ENCODE peak calls at places on chromosomes 2 and 18, in six cellular contexts. S, J, Z, L, O and I are unnamed samples.

GRCh38 chr2:226079677-226080076 is 680.2 kb downstream of the NYAP2 start:
- DNase-seq in S (no peak), J (no peak), Z (peak), L (no peak), O (no peak), I (no peak)

GRCh38 chr2:227608469-227609338 is 5.9 kb downstream of the SCYGR3 start:
- DNase-seq in S (no peak), J (peak), Z (no peak), L (no peak), O (no peak), I (no peak)

GRCh38 chr2:15559800-15560403 is 1.2 kb downstream of the NBAS start:
- DNase-seq in S (no peak), J (no peak), Z (no peak), L (no peak), O (no peak), I (no peak)

GRCh38 chr18:1227025-1227424 is 322.4 kb downstream of the ADCYAP1 start:
- DNase-seq in S (no peak), J (no peak), Z (no peak), L (no peak), O (no peak), I (no peak)

GRCh38 chr2:6723865-6724571 is 141.7 kb downstream of the CMPK2 start:
- DNase-seq in S (no peak), J (no peak), Z (no peak), L (no peak), O (no peak), I (no peak)

GRCh38 chr18:28269750-28270149 is 92.8 kb upstream of the CDH2 start:
- DNase-seq in S (no peak), J (no peak), Z (no peak), L (no peak), O (no peak), I (no peak)

GRCh38 chr2:108612514-108613183 is 78.4 kb downstream of the LIMS1 start:
- DNase-seq in S (no peak), J (peak), Z (no peak), L (no peak), O (no peak), I (no peak)

GRCh38 chr18:38290229-38290628 is 724.6 kb upstream of the CELF4 start:
- DNase-seq in S (no peak), J (no peak), Z (no peak), L (no peak), O (no peak), I (no peak)

GRCh38 chr18:11995445-11996189 is 14.3 kb downstream of the IMPA2 start:
- DNase-seq in S (peak), J (no peak), Z (peak), L (peak), O (peak), I (no peak)

GRCh38 chr2:102082591-102083586 is 59.7 kb upstream of the IL1R1 start:
- DNase-seq in S (no peak), J (peak), Z (peak), L (no peak), O (peak), I (no peak)

GRCh38 chr2:177285892-177286715 is 21.6 kb upstream of the NFE2L2 start:
- DNase-seq in S (no peak), J (no peak), Z (no peak), L (no peak), O (no peak), I (no peak)

GRCh38 chr2:230575640-230576324 is 136.9 kb upstream of the CAB39 start:
- DNase-seq in S (no peak), J (no peak), Z (peak), L (no peak), O (no peak), I (no peak)

GRCh38 chr18:57910817-57911216 is 107.7 kb upstream of the ATP8B1 start:
- DNase-seq in S (peak), J (no peak), Z (no peak), L (peak), O (no peak), I (no peak)

GRCh38 chr2:121504316-121504715 is 26.4 kb upstream of the RNU4ATAC start:
- DNase-seq in S (no peak), J (no peak), Z (no peak), L (no peak), O (no peak), I (no peak)

GRCh38 chr2:212177724-212178123 is 360.9 kb downstream of the ERBB4 start:
- DNase-seq in S (peak), J (no peak), Z (peak), L (no peak), O (peak), I (no peak)

GRCh38 chr2:178291703-178292102 is 97.4 kb downstream of the OSBPL6 start:
- DNase-seq in S (no peak), J (no peak), Z (no peak), L (no peak), O (no peak), I (no peak)

GRCh38 chr2:19801367-19802087 is 100.3 kb downstream of the TTC32 start:
- DNase-seq in S (no peak), J (no peak), Z (peak), L (no peak), O (peak), I (no peak)

GRCh38 chr18:79733135-79733609 is 53.6 kb downstream of the CTDP1 start:
- DNase-seq in S (no peak), J (no peak), Z (no peak), L (no peak), O (no peak), I (no peak)

GRCh38 chr2:86790134-86790827 is 432 bp downstream of the CD8A start:
- DNase-seq in S (peak), J (no peak), Z (no peak), L (peak), O (no peak), I (no peak)

GRCh38 chr2:180644709-180645108 is 335.7 kb upstream of the UBE2E3 start:
- DNase-seq in S (no peak), J (no peak), Z (no peak), L (no peak), O (no peak), I (no peak)

GRCh38 chr2:25374827-25375226 is 33.1 kb upstream of the DNMT3A start:
- DNase-seq in S (no peak), J (no peak), Z (no peak), L (no peak), O (no peak), I (no peak)

GRCh38 chr2:102975996-102976636 is 214.3 kb downstream of the TMEM182 start:
- DNase-seq in S (peak), J (no peak), Z (peak), L (peak), O (no peak), I (no peak)

GRCh38 chr2:72827999-72828646 is 2.3 kb upstream of the EXOC6B start:
- DNase-seq in S (no peak), J (no peak), Z (no peak), L (no peak), O (peak), I (no peak)
- H3K4me3 ChIP-seq in S (no peak), J (no peak), Z (no peak), L (no peak), O (no peak), I (no peak)

GRCh38 chr2:111662039-111662740 is 221.8 kb downstream of the ANAPC1 start:
- DNase-seq in S (no peak), J (no peak), Z (no peak), L (peak), O (no peak), I (no peak)

GRCh38 chr2:111661286-111661940 is 222.6 kb downstream of the ANAPC1 start:
- DNase-seq in S (no peak), J (no peak), Z (no peak), L (peak), O (no peak), I (no peak)

GRCh38 chr2:111656893-111657292 is 227.1 kb downstream of the ANAPC1 start:
- DNase-seq in S (no peak), J (no peak), Z (no peak), L (no peak), O (no peak), I (no peak)

GRCh38 chr2:111657351-111657975 is 226.5 kb downstream of the ANAPC1 start:
- DNase-seq in S (no peak), J (no peak), Z (no peak), L (no peak), O (no peak), I (no peak)

GRCh38 chr2:111659361-111660281 is 224.4 kb downstream of the ANAPC1 start:
- DNase-seq in S (peak), J (no peak), Z (peak), L (no peak), O (peak), I (no peak)
- TF ChIP-seq POLR2AphosphoS5 in S (no peak), J (no peak), Z (no peak), L (no peak), O (no peak), I (no peak)

DNA sequence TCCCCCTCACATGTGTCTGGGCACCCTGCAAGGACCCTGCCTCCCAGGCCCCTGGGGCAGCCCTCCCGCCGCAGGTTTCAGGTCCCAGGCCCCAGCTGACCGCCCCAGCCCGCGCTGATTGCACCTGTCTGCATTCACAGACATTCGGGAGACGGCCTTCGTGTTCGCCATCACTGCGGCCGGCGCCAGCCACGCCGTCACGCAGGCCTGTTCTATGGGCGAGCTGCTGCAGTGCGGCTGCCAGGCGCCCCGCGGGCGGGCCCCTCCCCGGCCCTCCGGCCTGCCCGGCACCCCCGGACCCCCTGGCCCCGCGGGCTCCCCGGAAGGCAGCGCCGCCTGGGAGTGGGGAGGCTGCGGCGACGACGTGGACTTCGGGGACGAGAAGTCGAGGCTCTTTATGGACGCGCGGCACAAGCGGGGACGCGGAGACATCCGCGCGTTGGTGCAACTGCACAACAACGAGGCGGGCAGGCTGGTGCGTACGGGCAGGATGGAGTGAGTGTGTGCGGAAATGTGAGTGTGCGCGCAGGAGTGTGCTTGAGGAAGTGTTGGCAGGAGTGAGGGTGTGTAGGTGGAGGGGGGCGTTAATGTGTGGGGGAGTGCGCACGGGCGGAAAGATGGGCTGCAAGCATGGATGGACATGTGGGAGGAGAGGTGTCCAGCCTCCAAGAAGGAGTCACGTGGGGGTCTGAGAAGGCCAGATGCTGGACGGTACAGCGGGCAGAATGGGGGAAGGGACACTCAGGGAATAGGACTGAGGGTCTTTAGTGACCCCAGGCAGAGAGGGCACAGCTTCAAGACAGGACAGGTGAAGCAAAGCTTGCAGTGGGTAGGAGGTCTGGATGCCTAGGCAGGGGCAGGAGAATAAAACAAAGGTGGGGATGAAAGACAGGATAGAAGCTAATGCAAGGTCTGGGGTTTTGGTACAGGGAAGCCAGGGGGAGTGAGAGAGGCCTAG is 9.0 kb upstream of the WNT10A start:
- DNase-seq in S (no peak), J (no peak), Z (no peak), L (no peak), O (no peak), I (no peak)
- TF ChIP-seq EZH2 in S (peak), J (no peak), Z (no peak), L (peak), O (peak), I (no peak)

GRCh38 chr2:5695641-5696350 is 3.6 kb downstream of the SOX11 start:
- DNase-seq in S (peak), J (no peak), Z (no peak), L (peak), O (no peak), I (no peak)
- H3K4me3 ChIP-seq in S (peak), J (no peak), Z (no peak), L (peak), O (no peak), I (peak)

GRCh38 chr2:46299365-46300263 is 2.4 kb downstream of the EPAS1 start:
- DNase-seq in S (peak), J (no peak), Z (no peak), L (peak), O (peak), I (no peak)
- TF ChIP-seq POLR2AphosphoS5 in S (no peak), J (no peak), Z (no peak), L (no peak), O (no peak), I (no peak)

DNA sequence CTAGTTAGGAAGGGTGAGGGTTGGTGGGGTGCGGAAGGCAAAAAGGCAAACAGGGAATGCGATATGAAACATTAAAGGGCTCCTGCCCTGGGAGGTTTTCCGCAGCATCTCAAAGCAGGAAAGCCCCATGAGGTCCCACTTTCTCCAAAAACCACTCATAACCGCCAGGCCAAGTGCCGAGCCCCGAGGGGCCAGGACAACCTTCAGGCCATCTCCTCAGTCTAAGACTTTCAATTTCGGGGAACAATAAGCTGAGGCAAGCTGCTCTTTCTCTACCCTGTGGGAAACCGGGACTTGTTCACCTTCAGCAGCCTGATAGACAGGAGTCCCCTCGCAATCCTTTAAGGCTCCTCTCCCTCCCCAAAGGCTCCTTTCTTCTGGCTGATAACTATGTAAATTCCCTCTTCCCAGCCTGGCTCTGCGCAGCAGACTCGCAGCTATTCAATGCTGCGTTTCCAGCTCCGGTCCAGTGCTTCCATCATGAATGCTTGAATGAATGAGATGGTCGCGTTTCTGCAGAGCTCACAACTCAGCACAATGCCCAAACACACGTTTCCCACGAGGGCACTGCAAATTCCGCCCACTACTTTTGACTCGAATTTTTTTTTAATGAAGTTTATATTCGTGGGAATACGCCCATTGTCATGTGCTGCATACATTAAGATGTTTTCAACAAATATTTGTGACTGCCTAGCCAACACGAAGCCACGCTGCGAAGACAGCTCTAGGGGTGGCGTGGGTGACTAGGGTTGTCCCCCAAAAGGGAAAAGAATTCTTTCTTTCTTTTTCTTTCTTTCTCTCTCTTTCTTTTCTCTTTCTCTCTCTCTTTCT is 1.4 kb downstream of the LAMA1 start:
- DNase-seq in S (peak), J (no peak), Z (no peak), L (peak), O (no peak), I (no peak)
- TF ChIP-seq EZH2 in S (no peak), J (no peak), Z (no peak), L (no peak), O (no peak), I (no peak)

GRCh38 chr2:64826703-64827102 is 162.5 kb upstream of the SLC1A4 start:
- DNase-seq in S (no peak), J (no peak), Z (no peak), L (no peak), O (no peak), I (no peak)

GRCh38 chr2:64820901-64821300 is 167.2 kb upstream of the SERTAD2 start:
- DNase-seq in S (no peak), J (no peak), Z (no peak), L (no peak), O (no peak), I (no peak)

GRCh38 chr2:64823794-64824193 is 165.4 kb upstream of the SLC1A4 start:
- DNase-seq in S (peak), J (no peak), Z (no peak), L (no peak), O (no peak), I (no peak)

GRCh38 chr2:64829522-64829921 is 159.7 kb upstream of the SLC1A4 start:
- DNase-seq in S (no peak), J (no peak), Z (no peak), L (no peak), O (no peak), I (no peak)

GRCh38 chr2:64825831-64826496 is 163.2 kb upstream of the SLC1A4 start:
- DNase-seq in S (no peak), J (no peak), Z (no peak), L (no peak), O (peak), I (no peak)
- H3K4me3 ChIP-seq in S (no peak), J (no peak), Z (no peak), L (no peak), O (no peak), I (no peak)

GRCh38 chr18:9792565-9793226 is 84.6 kb downstream of the RAB31 start:
- DNase-seq in S (peak), J (no peak), Z (no peak), L (peak), O (no peak), I (no peak)

GRCh38 chr18:9802774-9803697 is 82.7 kb upstream of the TXNDC2 start:
- DNase-seq in S (peak), J (no peak), Z (no peak), L (no peak), O (no peak), I (no peak)

GRCh38 chr18:9802175-9802747 is 83.5 kb upstream of the TXNDC2 start:
- DNase-seq in S (no peak), J (no peak), Z (no peak), L (no peak), O (no peak), I (no peak)

GRCh38 chr18:9796933-9797549 is 88.7 kb upstream of the TXNDC2 start:
- DNase-seq in S (no peak), J (no peak), Z (no peak), L (no peak), O (no peak), I (no peak)
- TF ChIP-seq POLR2AphosphoS5 in S (no peak), J (no peak), Z (no peak), L (no peak), O (no peak), I (no peak)

DNA sequence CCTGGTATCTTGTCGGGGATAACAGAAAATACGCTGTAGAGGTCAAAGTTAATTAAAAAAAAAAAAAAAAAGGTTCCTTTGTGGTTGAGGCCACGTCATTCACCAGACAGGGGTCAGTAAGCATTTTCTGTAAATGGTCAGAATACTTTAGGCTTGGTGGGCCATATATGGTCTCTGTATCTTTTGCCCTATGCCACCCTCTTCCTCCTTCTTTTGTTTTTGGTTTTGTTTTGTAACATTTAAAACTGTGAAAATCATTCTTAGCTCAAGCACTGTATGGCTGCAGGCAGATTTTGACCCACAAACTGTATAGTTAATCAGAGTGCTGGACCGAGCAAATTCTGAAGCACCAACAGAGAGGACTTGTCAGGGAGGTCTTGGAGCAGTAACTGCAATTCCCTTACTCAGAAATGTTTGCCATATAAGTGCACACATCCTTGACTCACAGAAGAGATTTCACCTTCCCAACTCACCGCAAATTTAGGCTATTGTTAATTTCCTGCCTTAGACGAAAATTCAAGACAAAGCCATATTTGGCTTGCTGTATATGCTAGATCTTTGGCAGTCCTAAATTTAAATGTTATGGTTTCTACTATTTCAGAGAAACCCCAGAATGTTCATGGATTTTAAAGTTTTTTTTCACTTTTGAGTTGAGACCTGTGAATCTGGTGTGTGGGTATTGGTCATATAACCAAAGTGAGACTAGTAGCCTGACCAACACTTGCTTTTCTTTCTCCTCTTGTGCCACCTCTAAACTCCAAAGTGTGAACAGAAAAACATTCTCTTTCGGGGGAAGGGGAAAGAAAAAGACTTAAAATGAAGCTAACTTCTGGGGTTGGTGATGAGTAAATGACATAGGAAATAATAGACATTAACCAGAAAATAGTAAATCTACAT is 65.4 kb downstream of the DOCK10 start:
- DNase-seq in S (no peak), J (no peak), Z (no peak), L (no peak), O (no peak), I (no peak)
- TF ChIP-seq EZH2 in S (no peak), J (no peak), Z (no peak), L (no peak), O (no peak), I (no peak)